ENCODE peak calls at places on chromosomes 6 and 20, in six cellular contexts. One of them, this sample, is unnamed.

GRCh38 chr6:84860493-84860892 is 96.1 kb upstream of the TBX18 start:
- DNase-seq in H9: no peak
- DNase-seq in CD4-positive, alpha-beta memory T cell: no peak
- DNase-seq in ovary: no peak
- DNase-seq in tibial nerve: no peak
- DNase-seq in tibial artery: no peak
- DNase-seq in this sample: no peak

GRCh38 chr6:142058216-142058925 is 74.4 kb upstream of the GJE1 start:
- DNase-seq in H9: no peak
- DNase-seq in CD4-positive, alpha-beta memory T cell: no peak
- DNase-seq in ovary: no peak
- DNase-seq in tibial nerve: no peak
- DNase-seq in tibial artery: no peak
- DNase-seq in this sample: no peak

GRCh38 chr20:10521068-10521834 is 86.1 kb downstream of the SLX4IP start:
- DNase-seq in H9: no peak
- DNase-seq in CD4-positive, alpha-beta memory T cell: no peak
- DNase-seq in ovary: no peak
- DNase-seq in tibial nerve: no peak
- DNase-seq in tibial artery: no peak
- DNase-seq in this sample: no peak

GRCh38 chr6:141208101-141208500 is 924.6 kb upstream of the GJE1 start:
- DNase-seq in H9: no peak
- DNase-seq in CD4-positive, alpha-beta memory T cell: no peak
- DNase-seq in ovary: no peak
- DNase-seq in tibial nerve: no peak
- DNase-seq in tibial artery: no peak
- DNase-seq in this sample: no peak

GRCh38 chr20:17798601-17799000 is 98.8 kb downstream of the BANF2 start:
- DNase-seq in H9: no peak
- DNase-seq in CD4-positive, alpha-beta memory T cell: no peak
- DNase-seq in ovary: no peak
- DNase-seq in tibial nerve: no peak
- DNase-seq in tibial artery: no peak
- DNase-seq in this sample: no peak

GRCh38 chr6:133609404-133610270 is 279.3 kb upstream of the TCF21 start:
- DNase-seq in H9: no peak
- DNase-seq in CD4-positive, alpha-beta memory T cell: no peak
- DNase-seq in ovary: no peak
- DNase-seq in tibial nerve: no peak
- DNase-seq in tibial artery: no peak
- DNase-seq in this sample: no peak

GRCh38 chr6:10713962-10714361 is 8.9 kb upstream of the TMEM14C start:
- DNase-seq in H9: no peak
- DNase-seq in CD4-positive, alpha-beta memory T cell: no peak
- DNase-seq in ovary: no peak
- DNase-seq in tibial nerve: no peak
- DNase-seq in tibial artery: no peak
- DNase-seq in this sample: no peak

GRCh38 chr6:17966451-17966850 is 21.0 kb downstream of the KIF13A start:
- DNase-seq in H9: no peak
- DNase-seq in CD4-positive, alpha-beta memory T cell: no peak
- DNase-seq in ovary: no peak
- DNase-seq in tibial nerve: no peak
- DNase-seq in tibial artery: no peak
- DNase-seq in this sample: no peak

GRCh38 chr20:1467355-1468116 is 887 bp upstream of the NSFL1C start:
- DNase-seq in H9: peak; percentile 43
- DNase-seq in CD4-positive, alpha-beta memory T cell: no peak
- DNase-seq in ovary: no peak
- DNase-seq in tibial nerve: peak; percentile 24
- DNase-seq in tibial artery: no peak
- DNase-seq in this sample: peak; percentile 49

GRCh38 chr6:128173290-128173689 is 272.4 kb upstream of the THEMIS start:
- DNase-seq in H9: no peak
- DNase-seq in CD4-positive, alpha-beta memory T cell: no peak
- DNase-seq in ovary: no peak
- DNase-seq in tibial nerve: no peak
- DNase-seq in tibial artery: no peak
- DNase-seq in this sample: no peak
- H3K27me3 ChIP-seq in H9: no peaks in the 10 kb centered on the region
- H3K27me3 ChIP-seq in CD4-positive, alpha-beta memory T cell: no peaks in the 10 kb centered on the region
- H3K27me3 ChIP-seq in ovary: no peaks in the 10 kb centered on the region
- H3K27me3 ChIP-seq in tibial nerve: no peaks in the 10 kb centered on the region
- H3K27me3 ChIP-seq in tibial artery: no peaks in the 10 kb centered on the region
- H3K27me3 ChIP-seq in this sample: no peaks in the 10 kb centered on the region

GRCh38 chr6:111734068-111734825 is 128.6 kb upstream of the TRAF3IP2 start:
- DNase-seq in H9: no peak
- DNase-seq in CD4-positive, alpha-beta memory T cell: no peak
- DNase-seq in ovary: no peak
- DNase-seq in tibial nerve: no peak
- DNase-seq in tibial artery: no peak
- DNase-seq in this sample: no peak

GRCh38 chr6:111730835-111731234 is 125.2 kb upstream of the TRAF3IP2 start:
- DNase-seq in H9: no peak
- DNase-seq in CD4-positive, alpha-beta memory T cell: no peak
- DNase-seq in ovary: no peak
- DNase-seq in tibial nerve: no peak
- DNase-seq in tibial artery: no peak
- DNase-seq in this sample: peak; percentile 89

GRCh38 chr6:111732390-111732789 is 126.7 kb upstream of the TRAF3IP2 start:
- DNase-seq in H9: no peak
- DNase-seq in CD4-positive, alpha-beta memory T cell: no peak
- DNase-seq in ovary: no peak
- DNase-seq in tibial nerve: no peak
- DNase-seq in tibial artery: no peak
- DNase-seq in this sample: no peak

GRCh38 chr6:111727798-111728197 is 122.1 kb upstream of the TRAF3IP2 start:
- DNase-seq in H9: no peak
- DNase-seq in CD4-positive, alpha-beta memory T cell: no peak
- DNase-seq in ovary: no peak
- DNase-seq in tibial nerve: no peak
- DNase-seq in tibial artery: no peak
- DNase-seq in this sample: no peak

GRCh38 chr6:111731404-111732195 is 125.9 kb upstream of the TRAF3IP2 start:
- DNase-seq in H9: peak; percentile 56
- DNase-seq in CD4-positive, alpha-beta memory T cell: no peak
- DNase-seq in ovary: no peak
- DNase-seq in tibial nerve: no peak
- DNase-seq in tibial artery: no peak
- DNase-seq in this sample: peak; percentile 55
- H3K27ac ChIP-seq in H9: no peak overlapping the region
- H3K27ac ChIP-seq in CD4-positive, alpha-beta memory T cell: no peak overlapping the region
- H3K27ac ChIP-seq in ovary: no peak overlapping the region
- H3K27ac ChIP-seq in tibial nerve: peak overlapping the region; percentile 80
- H3K27ac ChIP-seq in tibial artery: no peak overlapping the region
- H3K27ac ChIP-seq in this sample: peak overlapping the region; percentile 64

GRCh38 chr20:50272413-50273120 is 81.9 kb downstream of the CEBPB start:
- DNase-seq in H9: no peak
- DNase-seq in CD4-positive, alpha-beta memory T cell: no peak
- DNase-seq in ovary: no peak
- DNase-seq in tibial nerve: no peak
- DNase-seq in tibial artery: no peak
- DNase-seq in this sample: no peak
- H3K4me1 ChIP-seq in H9: no peaks in the 10 kb centered on the region
- H3K4me1 ChIP-seq in CD4-positive, alpha-beta memory T cell: no peaks in the 10 kb centered on the region
- H3K4me1 ChIP-seq in ovary: no peaks in the 10 kb centered on the region
- H3K4me1 ChIP-seq in tibial nerve: peaks cover 26% of the 10 kb centered on the region
- H3K4me1 ChIP-seq in tibial artery: peaks cover 8% of the 10 kb centered on the region
- H3K4me1 ChIP-seq in this sample: peaks cover 4% of the 10 kb centered on the region

GRCh38 chr20:49570828-49571552 is 3.1 kb upstream of the PTGIS start:
- DNase-seq in H9: no peak
- DNase-seq in CD4-positive, alpha-beta memory T cell: no peak
- DNase-seq in ovary: no peak
- DNase-seq in tibial nerve: no peak
- DNase-seq in tibial artery: peak; percentile 59
- DNase-seq in this sample: no peak

GRCh38 chr20:49569403-49570115 is 1.6 kb upstream of the PTGIS start:
- DNase-seq in H9: no peak
- DNase-seq in CD4-positive, alpha-beta memory T cell: no peak
- DNase-seq in ovary: peak; percentile 60
- DNase-seq in tibial nerve: no peak
- DNase-seq in tibial artery: no peak
- DNase-seq in this sample: no peak

GRCh38 chr20:49572857-49573256 is 4.9 kb upstream of the PTGIS start:
- DNase-seq in H9: peak; percentile 71
- DNase-seq in CD4-positive, alpha-beta memory T cell: no peak
- DNase-seq in ovary: no peak
- DNase-seq in tibial nerve: no peak
- DNase-seq in tibial artery: peak; percentile 56
- DNase-seq in this sample: no peak

GRCh38 chr20:49570161-49570827 is 2.4 kb upstream of the PTGIS start:
- DNase-seq in H9: no peak
- DNase-seq in CD4-positive, alpha-beta memory T cell: no peak
- DNase-seq in ovary: no peak
- DNase-seq in tibial nerve: no peak
- DNase-seq in tibial artery: peak; percentile 48
- DNase-seq in this sample: no peak

DNA sequence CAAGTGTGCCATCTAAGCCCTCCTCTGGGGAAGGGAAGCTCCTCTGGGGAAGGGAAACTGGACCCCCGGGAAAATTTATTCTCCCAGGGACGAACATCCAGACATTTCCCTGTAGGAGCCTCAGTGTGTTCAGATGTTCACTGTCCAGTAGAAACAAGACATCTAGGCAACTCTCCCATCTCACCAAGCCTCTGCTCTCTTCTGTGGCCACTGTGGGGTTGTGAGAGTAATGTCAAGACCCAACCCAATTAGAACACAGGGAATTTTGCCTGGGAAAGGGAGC is 3.6 kb upstream of the PTGIS start:
- DNase-seq in H9: no peak
- DNase-seq in CD4-positive, alpha-beta memory T cell: no peak
- DNase-seq in ovary: no peak
- DNase-seq in tibial nerve: no peak
- DNase-seq in tibial artery: peak; percentile 40
- DNase-seq in this sample: no peak
- H3K27me3 ChIP-seq in H9: no peaks in the 10 kb centered on the region
- H3K27me3 ChIP-seq in CD4-positive, alpha-beta memory T cell: peaks cover 29% of the 10 kb centered on the region
- H3K27me3 ChIP-seq in ovary: no peaks in the 10 kb centered on the region
- H3K27me3 ChIP-seq in tibial nerve: peaks cover 38% of the 10 kb centered on the region
- H3K27me3 ChIP-seq in tibial artery: no peaks in the 10 kb centered on the region
- H3K27me3 ChIP-seq in this sample: no peaks in the 10 kb centered on the region

GRCh38 chr20:47964174-47964573 is 178.9 kb upstream of the SULF2 start:
- DNase-seq in H9: no peak
- DNase-seq in CD4-positive, alpha-beta memory T cell: no peak
- DNase-seq in ovary: no peak
- DNase-seq in tibial nerve: no peak
- DNase-seq in tibial artery: no peak
- DNase-seq in this sample: no peak
- H3K27ac ChIP-seq in H9: no peak overlapping the region
- H3K27ac ChIP-seq in CD4-positive, alpha-beta memory T cell: no peak overlapping the region
- H3K27ac ChIP-seq in ovary: no peak overlapping the region
- H3K27ac ChIP-seq in tibial nerve: no peak overlapping the region
- H3K27ac ChIP-seq in tibial artery: no peak overlapping the region
- H3K27ac ChIP-seq in this sample: no peak overlapping the region

GRCh38 chr6:38799529-38800184 is 84.5 kb downstream of the DNAH8 start:
- DNase-seq in H9: no peak
- DNase-seq in CD4-positive, alpha-beta memory T cell: no peak
- DNase-seq in ovary: no peak
- DNase-seq in tibial nerve: no peak
- DNase-seq in tibial artery: no peak
- DNase-seq in this sample: no peak

GRCh38 chr6:38803129-38803528 is 88.0 kb downstream of the DNAH8 start:
- DNase-seq in H9: no peak
- DNase-seq in CD4-positive, alpha-beta memory T cell: no peak
- DNase-seq in ovary: no peak
- DNase-seq in tibial nerve: no peak
- DNase-seq in tibial artery: no peak
- DNase-seq in this sample: no peak

GRCh38 chr6:38804368-38804767 is 89.3 kb downstream of the DNAH8 start:
- DNase-seq in H9: no peak
- DNase-seq in CD4-positive, alpha-beta memory T cell: no peak
- DNase-seq in ovary: no peak
- DNase-seq in tibial nerve: no peak
- DNase-seq in tibial artery: no peak
- DNase-seq in this sample: no peak

GRCh38 chr6:38802497-38802896 is 87.4 kb downstream of the DNAH8 start:
- DNase-seq in H9: no peak
- DNase-seq in CD4-positive, alpha-beta memory T cell: no peak
- DNase-seq in ovary: no peak
- DNase-seq in tibial nerve: no peak
- DNase-seq in tibial artery: no peak
- DNase-seq in this sample: no peak

GRCh38 chr6:38801305-38801704 is 86.2 kb downstream of the DNAH8 start:
- DNase-seq in H9: no peak
- DNase-seq in CD4-positive, alpha-beta memory T cell: no peak
- DNase-seq in ovary: no peak
- DNase-seq in tibial nerve: no peak
- DNase-seq in tibial artery: no peak
- DNase-seq in this sample: no peak
- H3K4me1 ChIP-seq in H9: no peaks in the 10 kb centered on the region
- H3K4me1 ChIP-seq in CD4-positive, alpha-beta memory T cell: no peaks in the 10 kb centered on the region
- H3K4me1 ChIP-seq in ovary: no peaks in the 10 kb centered on the region
- H3K4me1 ChIP-seq in tibial nerve: no peaks in the 10 kb centered on the region
- H3K4me1 ChIP-seq in tibial artery: no peaks in the 10 kb centered on the region
- H3K4me1 ChIP-seq in this sample: no peaks in the 10 kb centered on the region

GRCh38 chr20:21513881-21514540 is at the start of gene NKX2-2:
- DNase-seq in H9: peak; percentile 72
- DNase-seq in CD4-positive, alpha-beta memory T cell: no peak
- DNase-seq in ovary: no peak
- DNase-seq in tibial nerve: no peak
- DNase-seq in tibial artery: no peak
- DNase-seq in this sample: no peak

GRCh38 chr20:21516180-21516567 is 2.3 kb upstream of the NKX2-2 start:
- DNase-seq in H9: no peak
- DNase-seq in CD4-positive, alpha-beta memory T cell: no peak
- DNase-seq in ovary: no peak
- DNase-seq in tibial nerve: no peak
- DNase-seq in tibial artery: no peak
- DNase-seq in this sample: no peak

GRCh38 chr20:21516861-21517565 is 3.1 kb upstream of the NKX2-2 start:
- DNase-seq in H9: peak; percentile 55
- DNase-seq in CD4-positive, alpha-beta memory T cell: no peak
- DNase-seq in ovary: no peak
- DNase-seq in tibial nerve: no peak
- DNase-seq in tibial artery: no peak
- DNase-seq in this sample: no peak

GRCh38 chr20:21514553-21515251 is 838 bp upstream of the NKX2-2 start:
- DNase-seq in H9: peak; percentile 93
- DNase-seq in CD4-positive, alpha-beta memory T cell: no peak
- DNase-seq in ovary: no peak
- DNase-seq in tibial nerve: no peak
- DNase-seq in tibial artery: no peak
- DNase-seq in this sample: no peak

GRCh38 chr20:21515300-21516179 is 1.7 kb upstream of the NKX2-2 start:
- DNase-seq in H9: no peak
- DNase-seq in CD4-positive, alpha-beta memory T cell: no peak
- DNase-seq in ovary: no peak
- DNase-seq in tibial nerve: no peak
- DNase-seq in tibial artery: no peak
- DNase-seq in this sample: no peak
- H3K27me3 ChIP-seq in H9: peaks cover 80% of the 10 kb centered on the region
- H3K27me3 ChIP-seq in CD4-positive, alpha-beta memory T cell: peaks cover 76% of the 10 kb centered on the region
- H3K27me3 ChIP-seq in ovary: peaks cover 3% of the 10 kb centered on the region
- H3K27me3 ChIP-seq in tibial nerve: peaks cover 100% of the 10 kb centered on the region
- H3K27me3 ChIP-seq in tibial artery: no peaks in the 10 kb centered on the region
- H3K27me3 ChIP-seq in this sample: no peaks in the 10 kb centered on the region

GRCh38 chr6:37548067-37548674 is 48.5 kb upstream of the CCDC167 start:
- DNase-seq in H9: no peak
- DNase-seq in CD4-positive, alpha-beta memory T cell: no peak
- DNase-seq in ovary: no peak
- DNase-seq in tibial nerve: no peak
- DNase-seq in tibial artery: no peak
- DNase-seq in this sample: no peak
- H3K27ac ChIP-seq in H9: no peak overlapping the region
- H3K27ac ChIP-seq in CD4-positive, alpha-beta memory T cell: no peak overlapping the region
- H3K27ac ChIP-seq in ovary: no peak overlapping the region
- H3K27ac ChIP-seq in tibial nerve: no peak overlapping the region
- H3K27ac ChIP-seq in tibial artery: no peak overlapping the region
- H3K27ac ChIP-seq in this sample: no peak overlapping the region

This sample was measured in right cardiac atrium.